ENCODE peak calls at places on chromosomes 6 and 20, in five cellular contexts. Q is CD8-positive, alpha-beta T cell; T is NB4; D is WERI-Rb-1; R is epithelial cell of esophagus. K is an unnamed sample.

GRCh38 chr6:141580988-141581387 is 551.7 kb upstream of the GJE1 start:
- DNase-seq in D (no peak), T (no peak), R (peak), Q (no peak), K (no peak)

GRCh38 chr20:1312308-1312707 is 16.6 kb downstream of the SDCBP2 start:
- DNase-seq in R (no peak), T (no peak), D (no peak), Q (no peak), K (no peak)

GRCh38 chr6:27503436-27504030 is 30.6 kb upstream of the ZNF184 start:
- DNase-seq in D (peak), R (peak), Q (peak), T (peak), K (peak)

GRCh38 chr6:117449549-117450439 is 24.1 kb upstream of the ROS1 start:
- DNase-seq in T (peak), R (peak), Q (peak), D (peak), K (peak)

GRCh38 chr20:32089637-32090330 is 19.7 kb upstream of the TM9SF4 start:
- DNase-seq in T (no peak), Q (no peak), D (no peak), R (no peak), K (no peak)

GRCh38 chr6:30740993-30741784 is 1.3 kb downstream of the FLOT1 start:
- DNase-seq in D (no peak), T (no peak), R (peak), Q (no peak), K (no peak)

GRCh38 chr20:24648481-24648880 is 179.1 kb downstream of the SYNDIG1 start:
- DNase-seq in D (no peak), Q (no peak), T (no peak), R (no peak), K (no peak)

GRCh38 chr6:10429638-10430427 is 15.0 kb upstream of the TFAP2A start:
- DNase-seq in T (peak), D (peak), Q (no peak), R (peak), K (no peak)

GRCh38 chr6:158290659-158291058 is 21.6 kb upstream of the TULP4 start:
- DNase-seq in D (no peak), T (no peak), Q (peak), R (no peak), K (no peak)

GRCh38 chr6:109892451-109893435 is 85.4 kb upstream of the GPR6 start:
- DNase-seq in T (no peak), R (peak), Q (no peak), D (peak), K (no peak)

GRCh38 chr20:4444404-4444803 is 277.3 kb upstream of the PRND start:
- DNase-seq in D (no peak), T (no peak), Q (no peak), R (peak), K (no peak)

GRCh38 chr20:17504326-17504897 is 26.8 kb downstream of the BFSP1 start:
- DNase-seq in R (no peak), D (no peak), T (no peak), Q (peak), K (peak)

GRCh38 chr20:2814076-2814475 is 711 bp upstream of the C20orf141 start:
- DNase-seq in R (no peak), T (no peak), D (no peak), Q (no peak), K (no peak)

GRCh38 chr6:44010411-44011349 is 116.6 kb downstream of the MRPL14 start:
- DNase-seq in T (peak), Q (no peak), D (peak), R (peak), K (peak)

GRCh38 chr6:166259296-166259977 is 48.8 kb downstream of the PRR18 start:
- DNase-seq in Q (no peak), T (peak), D (no peak), R (no peak), K (no peak)

GRCh38 chr6:15246217-15247211 is 645 bp downstream of the JARID2 start:
- DNase-seq in T (peak), D (peak), R (no peak), Q (peak), K (no peak)

GRCh38 chr6:129812145-129812777 is 48.9 kb downstream of the TMEM244 start:
- DNase-seq in Q (no peak), D (no peak), R (peak), T (no peak), K (no peak)

GRCh38 chr6:36335465-36336209 is 1.1 kb downstream of the BNIP5 start:
- DNase-seq in D (no peak), Q (no peak), T (no peak), R (peak), K (no peak)

GRCh38 chr6:161257778-161258457 is 15.9 kb downstream of the AGPAT4 start:
- DNase-seq in R (peak), Q (no peak), T (no peak), D (no peak), K (no peak)

GRCh38 chr20:57457243-57457761 is 66.1 kb downstream of the RBM38 start:
- DNase-seq in T (peak), R (no peak), D (no peak), Q (no peak), K (no peak)

GRCh38 chr6:109743739-109744138 is 52.6 kb downstream of the FIG4 start:
- DNase-seq in T (no peak), D (no peak), Q (no peak), R (peak), K (no peak)

GRCh38 chr6:39298061-39298460 is 16.2 kb downstream of the KCNK17 start:
- DNase-seq in D (no peak), Q (no peak), R (no peak), T (no peak), K (no peak)

GRCh38 chr6:89951574-89952360 is 57.5 kb downstream of the GJA10 start:
- DNase-seq in T (peak), D (no peak), Q (no peak), R (peak), K (no peak)

GRCh38 chr20:32411955-32412706 is 54.0 kb downstream of the ASXL1 start:
- DNase-seq in Q (no peak), D (no peak), R (no peak), T (peak), K (no peak)

GRCh38 chr6:25637946-25638345 is 14.1 kb upstream of the SCGN start:
- DNase-seq in D (no peak), R (peak), T (no peak), Q (no peak), K (no peak)

GRCh38 chr20:62900692-62901584 is 25.4 kb downstream of the DIDO1 start:
- DNase-seq in D (peak), R (peak), T (no peak), Q (peak), K (no peak)

GRCh38 chr20:61696181-61696735 is 369.4 kb downstream of the TAF4 start:
- DNase-seq in T (no peak), D (no peak), Q (no peak), R (no peak), K (no peak)

GRCh38 chr20:11178946-11179654 is 505.3 kb upstream of the JAG1 start:
- DNase-seq in Q (no peak), T (no peak), R (peak), D (no peak), K (no peak)

GRCh38 chr20:35368616-35369423 is 43.0 kb downstream of the UQCC1 start:
- DNase-seq in T (peak), D (peak), Q (no peak), R (no peak), K (no peak)

GRCh38 chr6:116279232-116280160 is at the start of gene TSPYL1:
- DNase-seq in T (peak), R (peak), Q (peak), D (peak), K (peak)

GRCh38 chr6:116280161-116280959 is 630 bp upstream of the TSPYL1 start:
- DNase-seq in R (no peak), T (peak), D (no peak), Q (no peak), K (no peak)

GRCh38 chr6:116278853-116279231 is 888 bp downstream of the TSPYL1 start:
- DNase-seq in T (no peak), D (no peak), R (peak), Q (no peak), K (no peak)

GRCh38 chr6:116282698-116283097 is 3.0 kb upstream of the TSPYL1 start:
- DNase-seq in R (no peak), Q (no peak), T (no peak), D (no peak), K (no peak)

DNA sequence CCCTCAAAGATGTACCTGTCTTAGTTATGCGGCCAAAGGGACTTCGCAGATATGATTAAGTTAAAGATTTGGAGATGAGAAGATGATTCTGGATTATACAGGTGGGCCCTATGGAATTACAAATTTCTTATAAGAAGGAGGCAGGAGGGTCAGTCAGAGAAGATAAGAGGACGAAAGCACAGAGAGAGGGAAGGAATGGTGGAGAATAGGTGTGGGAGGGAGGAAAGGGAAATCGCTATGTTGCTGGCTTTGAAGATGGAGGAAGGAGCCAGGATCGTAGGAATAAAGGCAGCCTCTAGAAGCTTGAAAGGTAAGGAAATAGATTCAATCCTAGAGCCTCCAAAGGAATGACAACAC is 1.2 kb upstream of the TSPYL1 start:
- DNase-seq in Q (no peak), D (no peak), R (no peak), T (no peak), K (no peak)
- H3K4me3 ChIP-seq in Q (no peak), D (no peak), R (no peak), T (peak), K (no peak)

DNA sequence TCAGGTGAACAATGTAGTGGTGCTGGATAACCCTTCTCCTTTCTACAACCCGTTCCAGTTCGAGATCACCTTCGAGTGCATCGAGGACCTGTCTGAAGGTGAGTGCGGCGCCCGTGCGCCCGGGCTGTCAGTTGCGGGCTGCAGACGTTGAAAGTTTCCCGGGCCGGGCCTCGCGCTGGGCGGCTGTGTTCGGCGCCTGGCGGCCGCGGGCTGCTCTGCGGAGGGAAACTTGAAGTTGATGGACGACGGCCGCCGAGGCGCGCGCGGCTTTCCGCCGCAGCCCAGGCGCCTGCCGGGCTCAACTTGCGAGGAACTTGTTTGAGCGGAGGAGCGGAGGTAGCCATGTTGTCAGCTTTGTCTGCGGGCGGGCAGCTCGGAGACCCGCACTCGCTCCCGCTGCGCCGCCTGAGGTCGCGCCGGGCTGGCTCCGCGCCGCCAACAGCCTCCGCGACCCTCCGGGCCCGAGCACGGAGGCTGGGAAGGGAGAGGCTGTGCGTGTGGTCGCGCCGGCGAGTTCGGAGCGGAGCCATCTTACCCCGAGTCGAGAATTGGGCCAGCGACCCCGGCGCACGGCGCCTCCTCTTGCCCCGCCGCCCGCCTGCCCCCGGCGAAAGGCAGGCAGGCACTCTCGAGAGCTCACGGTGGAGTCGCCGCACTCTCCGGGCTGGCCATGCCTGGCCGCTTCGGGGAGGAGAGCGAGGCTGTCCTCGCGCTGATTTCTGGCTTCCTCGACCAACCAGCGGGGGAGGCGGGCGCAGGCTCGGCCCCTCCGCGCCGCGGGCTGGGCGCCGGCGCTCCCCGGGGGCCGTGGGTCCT is 681 bp downstream of the ASF1A start:
- DNase-seq in R (peak), T (peak), Q (peak), D (peak), K (peak)
- TF ChIP-seq CTCF in R (no peak), T (no peak), Q (no peak), D (no peak), K (no peak)

GRCh38 chr6:147869223-147869600 is 360.7 kb downstream of the SAMD5 start:
- DNase-seq in D (no peak), R (no peak), T (no peak), Q (no peak), K (no peak)
- H3K4me3 ChIP-seq in D (no peak), R (no peak), T (no peak), Q (no peak), K (no peak)

GRCh38 chr20:45933231-45934045 is 1.0 kb upstream of the PCIF1 start:
- DNase-seq in Q (peak), D (peak), T (peak), R (peak), K (peak)
- TF ChIP-seq CTCF in Q (no peak), D (peak), T (peak), R (peak), K (peak)

DNA sequence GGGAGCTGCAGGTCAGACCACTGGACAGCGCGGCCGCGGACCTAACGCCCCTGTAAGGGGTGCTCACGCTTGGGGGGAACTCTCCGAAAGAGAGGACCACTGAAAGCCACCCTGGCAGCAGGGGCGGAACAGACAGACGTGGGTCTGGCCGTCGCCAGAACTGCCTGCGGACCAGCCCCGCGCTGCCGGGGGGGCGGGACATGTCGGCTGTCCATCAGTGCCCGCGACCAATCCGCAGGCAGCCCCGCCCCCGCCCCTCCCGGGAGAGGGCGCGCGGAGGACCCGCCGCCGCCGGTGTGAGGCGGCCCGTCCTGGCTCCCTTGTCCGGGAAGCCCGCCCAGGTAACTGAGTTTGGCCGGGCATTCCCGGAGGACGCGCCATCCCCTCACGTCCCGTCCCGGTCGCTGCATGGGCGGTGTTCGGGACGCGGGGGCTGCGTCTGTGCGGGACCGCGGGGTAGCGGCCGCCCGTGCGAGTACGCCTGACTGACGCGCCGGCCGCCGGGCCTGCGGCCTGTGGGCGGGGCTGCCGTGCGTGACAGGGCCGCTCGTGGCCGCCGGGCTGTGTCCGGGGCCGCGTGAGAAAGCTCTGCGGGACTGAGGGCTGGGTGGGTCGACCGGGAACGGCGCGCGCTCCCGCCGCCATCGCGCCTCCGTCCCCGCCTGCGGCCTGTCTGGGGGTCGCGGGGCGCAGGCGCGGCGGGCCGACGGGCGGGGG is 490 bp upstream of the PLCG1 start:
- DNase-seq in D (peak), Q (peak), T (peak), R (peak), K (peak)
- H3K4me3 ChIP-seq in D (peak), Q (peak), T (peak), R (peak), K (peak)

K was measured in BE2C.